ENCODE peak calls at places on chromosomes 2 and 18, in six cellular contexts. V is body of pancreas, U is Peyer's patch, N is IMR-90, M is spleen, S is A549. D is an unnamed sample.

GRCh38 chr2:75604479-75604878 is 42.1 kb upstream of the MRPL19 start:
- DNase-seq in V (no peak), U (no peak), N (peak), M (no peak), S (no peak), D (no peak)

GRCh38 chr2:173684896-173685485 is 280.2 kb downstream of the SP3 start:
- DNase-seq in V (no peak), U (no peak), N (no peak), M (no peak), S (no peak), D (no peak)

GRCh38 chr2:216034065-216034464 is 20.7 kb upstream of the MREG start:
- DNase-seq in V (peak), U (peak), N (peak), M (peak), S (peak), D (peak)

GRCh38 chr2:175630319-175631246 is 371.5 kb downstream of the LNPK start:
- DNase-seq in V (no peak), U (no peak), N (no peak), M (no peak), S (no peak), D (no peak)

GRCh38 chr2:233455006-233455405 is 100.7 kb downstream of the DGKD start:
- DNase-seq in V (peak), U (peak), N (no peak), M (peak), S (no peak), D (no peak)

GRCh38 chr2:132559921-132560320 is 110.1 kb downstream of the LYPD1 start:
- DNase-seq in V (no peak), U (no peak), N (no peak), M (no peak), S (no peak), D (no peak)

GRCh38 chr2:233349005-233349998 is 5.0 kb upstream of the DGKD start:
- DNase-seq in V (no peak), U (peak), N (peak), M (peak), S (no peak), D (peak)

GRCh38 chr2:218569038-218569431 is 396 bp downstream of the CNOT9 start:
- DNase-seq in V (peak), U (peak), N (peak), M (peak), S (peak), D (peak)

GRCh38 chr2:202122167-202122540 is 49.1 kb downstream of the KIAA2012 start:
- DNase-seq in V (no peak), U (no peak), N (no peak), M (no peak), S (no peak), D (no peak)

GRCh38 chr18:3093624-3094354 is 80.8 kb upstream of the LPIN2 start:
- DNase-seq in V (peak), U (no peak), N (no peak), M (no peak), S (no peak), D (no peak)

GRCh38 chr18:21309248-21309647 is 67.2 kb downstream of the GREB1L start:
- DNase-seq in V (no peak), U (no peak), N (no peak), M (no peak), S (no peak), D (no peak)

GRCh38 chr2:127570282-127571250 is 35.1 kb downstream of the MYO7B start:
- DNase-seq in V (peak), U (no peak), N (peak), M (peak), S (no peak), D (peak)

GRCh38 chr2:217412721-217413120 is 552.9 kb upstream of the TNP1 start:
- DNase-seq in V (no peak), U (no peak), N (no peak), M (no peak), S (no peak), D (no peak)

GRCh38 chr2:68663371-68664156 is 20.2 kb downstream of the PROKR1 start:
- DNase-seq in V (no peak), U (no peak), N (no peak), M (no peak), S (no peak), D (no peak)

GRCh38 chr2:207633686-207634085 is 8.5 kb upstream of the METTL21A start:
- DNase-seq in V (no peak), U (no peak), N (no peak), M (no peak), S (no peak), D (no peak)

GRCh38 chr2:163266772-163267171 is 428.2 kb upstream of the KCNH7 start:
- DNase-seq in V (no peak), U (no peak), N (peak), M (no peak), S (peak), D (no peak)

GRCh38 chr18:63979409-63979908 is 9.6 kb downstream of the SERPINB8 start:
- DNase-seq in V (peak), U (no peak), N (peak), M (no peak), S (peak), D (no peak)

GRCh38 chr2:239309398-239310245 is 91.2 kb downstream of the HDAC4 start:
- DNase-seq in V (no peak), U (no peak), N (no peak), M (peak), S (no peak), D (peak)

GRCh38 chr2:238567996-238568395 is 141.3 kb downstream of the ASB1 start:
- DNase-seq in V (no peak), U (no peak), N (no peak), M (peak), S (no peak), D (no peak)

GRCh38 chr2:46227022-46227421 is 70.2 kb upstream of the EPAS1 start:
- DNase-seq in V (no peak), U (no peak), N (no peak), M (no peak), S (no peak), D (no peak)

GRCh38 chr2:183172220-183172887 is 48.1 kb downstream of the NUP35 start:
- DNase-seq in V (no peak), U (no peak), N (no peak), M (no peak), S (peak), D (no peak)

GRCh38 chr2:181471783-181472182 is 14.6 kb downstream of the ITGA4 start:
- DNase-seq in V (no peak), U (no peak), N (no peak), M (no peak), S (no peak), D (no peak)

GRCh38 chr2:46818141-46818552 is 97.5 kb downstream of the MCFD2 start:
- DNase-seq in V (peak), U (no peak), N (no peak), M (peak), S (no peak), D (peak)

GRCh38 chr2:234502285-234502918 is 5.5 kb upstream of the ARL4C start:
- DNase-seq in V (no peak), U (no peak), N (peak), M (no peak), S (peak), D (no peak)

GRCh38 chr2:191857406-191857805 is 10.5 kb upstream of the CAVIN2 start:
- DNase-seq in V (no peak), U (no peak), N (peak), M (no peak), S (no peak), D (no peak)
- TF ChIP-seq POLR2A in V (no peak), U (no peak), N (no peak), M (no peak), S (no peak), D (no peak)

GRCh38 chr2:105783972-105784371 is 39.3 kb downstream of the NCK2 start:
- DNase-seq in V (no peak), U (no peak), N (no peak), M (no peak), S (no peak), D (peak)

GRCh38 chr2:105784577-105784976 is 39.9 kb downstream of the NCK2 start:
- DNase-seq in V (no peak), U (no peak), N (no peak), M (no peak), S (no peak), D (peak)

GRCh38 chr2:105782646-105783045 is 37.9 kb downstream of the NCK2 start:
- DNase-seq in V (no peak), U (no peak), N (no peak), M (no peak), S (no peak), D (no peak)

GRCh38 chr2:105782123-105782522 is 37.4 kb downstream of the NCK2 start:
- DNase-seq in V (no peak), U (no peak), N (no peak), M (no peak), S (no peak), D (no peak)

DNA sequence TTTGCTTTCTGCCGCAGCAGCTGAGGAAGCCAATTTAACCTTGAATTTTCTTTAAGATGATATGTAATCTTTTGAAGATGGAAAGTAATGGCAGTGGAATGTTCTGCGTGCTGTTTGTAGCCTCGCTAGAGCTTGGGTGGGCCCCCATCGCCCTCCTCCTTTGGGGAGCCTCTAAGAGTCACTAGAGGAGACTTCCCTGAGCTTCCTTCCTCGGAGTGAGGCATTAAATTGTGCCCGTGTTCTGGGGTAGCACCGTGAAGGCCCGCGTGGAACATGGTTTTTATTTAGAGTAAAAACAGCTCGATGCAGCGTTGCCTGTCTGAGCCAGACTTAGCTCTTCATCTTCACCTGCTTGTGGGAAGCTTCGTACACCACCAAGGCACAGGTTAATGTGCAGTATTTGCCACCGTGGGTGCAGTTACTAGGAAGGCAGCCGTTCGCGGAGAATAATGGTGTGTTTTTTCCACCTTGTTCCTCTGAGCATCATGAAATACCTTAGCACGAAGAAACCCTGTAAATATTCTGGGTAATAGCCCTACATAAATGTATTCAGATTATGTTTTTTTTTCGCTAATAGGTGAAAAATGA is 38.5 kb downstream of the NCK2 start:
- DNase-seq in V (no peak), U (no peak), N (no peak), M (no peak), S (no peak), D (no peak)
- H3K4me3 ChIP-seq in V (no peak), U (no peak), N (no peak), M (no peak), S (no peak), D (no peak)

GRCh38 chr2:230864605-230865323 is at the start of gene ITM2C:
- DNase-seq in V (peak), U (peak), N (peak), M (peak), S (peak), D (no peak)
- TF ChIP-seq POLR2A in V (peak), U (peak), N (no peak), M (no peak), S (peak), D (no peak)

DNA sequence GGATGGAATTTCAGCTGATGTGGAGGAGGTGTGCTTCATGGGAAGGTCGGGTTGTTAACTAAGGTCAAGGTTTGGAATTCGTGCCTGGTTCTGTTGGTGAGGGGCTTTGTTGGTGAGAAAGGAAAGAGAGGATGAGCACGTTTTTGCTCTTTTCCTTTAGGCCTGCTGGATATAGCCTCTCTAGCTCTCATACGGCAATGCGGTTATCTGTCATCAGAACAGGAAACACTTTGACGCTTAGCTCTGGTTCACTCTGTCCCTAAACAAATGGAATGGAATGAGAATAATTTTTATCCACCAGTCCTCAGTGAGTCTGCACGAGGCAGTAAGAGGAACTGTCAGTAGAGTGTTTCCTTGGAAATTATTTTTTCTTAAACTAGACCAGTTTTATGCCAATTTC is 169.7 kb upstream of the NOSTRIN start:
- DNase-seq in V (no peak), U (no peak), N (peak), M (no peak), S (no peak), D (no peak)
- H3K4me3 ChIP-seq in V (no peak), U (no peak), N (no peak), M (no peak), S (no peak), D (no peak)

DNA sequence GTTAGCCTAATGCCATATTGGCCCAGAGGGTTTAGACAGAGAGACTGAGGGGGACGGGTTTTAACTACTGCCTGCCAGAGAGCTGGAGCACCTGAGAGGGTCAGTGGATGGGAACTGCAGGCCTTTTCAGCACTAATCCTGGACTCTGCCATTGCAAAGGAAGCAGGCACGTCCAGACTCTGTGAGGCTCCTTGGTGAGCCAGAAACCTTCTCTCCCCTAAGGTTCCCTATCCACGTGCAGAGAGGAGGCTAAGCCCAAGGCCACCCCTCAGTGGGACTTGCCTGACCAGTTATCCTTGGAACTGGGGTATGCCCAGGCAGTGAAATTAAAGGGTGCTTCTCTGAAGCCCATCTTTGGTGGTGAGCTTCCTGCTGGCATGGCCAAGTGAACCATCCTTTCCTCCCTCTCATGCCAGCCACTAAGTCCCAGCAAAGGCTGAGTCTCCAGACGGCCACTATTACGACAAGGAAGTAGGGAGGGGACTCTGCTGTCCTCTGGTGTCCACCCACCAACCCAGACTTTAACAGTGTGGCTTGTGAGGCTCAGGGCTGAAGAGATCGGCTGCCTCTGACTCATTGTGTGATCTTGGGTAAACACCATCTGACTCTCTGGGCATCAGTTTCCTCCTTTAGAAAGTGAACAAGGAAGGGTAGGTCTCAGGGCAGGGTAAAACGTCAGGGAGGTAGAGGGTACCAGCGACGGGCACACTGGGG is 3.9 kb upstream of the MLPH start:
- DNase-seq in V (no peak), U (no peak), N (peak), M (peak), S (peak), D (peak)
- TF ChIP-seq POLR2A in V (peak), U (no peak), N (peak), M (no peak), S (peak), D (no peak)

GRCh38 chr18:74286106-74286856 is 5.5 kb downstream of the CYB5A start:
- DNase-seq in V (peak), U (no peak), N (peak), M (no peak), S (no peak), D (no peak)
- H3K4me3 ChIP-seq in V (no peak), U (no peak), N (no peak), M (no peak), S (no peak), D (no peak)

DNA sequence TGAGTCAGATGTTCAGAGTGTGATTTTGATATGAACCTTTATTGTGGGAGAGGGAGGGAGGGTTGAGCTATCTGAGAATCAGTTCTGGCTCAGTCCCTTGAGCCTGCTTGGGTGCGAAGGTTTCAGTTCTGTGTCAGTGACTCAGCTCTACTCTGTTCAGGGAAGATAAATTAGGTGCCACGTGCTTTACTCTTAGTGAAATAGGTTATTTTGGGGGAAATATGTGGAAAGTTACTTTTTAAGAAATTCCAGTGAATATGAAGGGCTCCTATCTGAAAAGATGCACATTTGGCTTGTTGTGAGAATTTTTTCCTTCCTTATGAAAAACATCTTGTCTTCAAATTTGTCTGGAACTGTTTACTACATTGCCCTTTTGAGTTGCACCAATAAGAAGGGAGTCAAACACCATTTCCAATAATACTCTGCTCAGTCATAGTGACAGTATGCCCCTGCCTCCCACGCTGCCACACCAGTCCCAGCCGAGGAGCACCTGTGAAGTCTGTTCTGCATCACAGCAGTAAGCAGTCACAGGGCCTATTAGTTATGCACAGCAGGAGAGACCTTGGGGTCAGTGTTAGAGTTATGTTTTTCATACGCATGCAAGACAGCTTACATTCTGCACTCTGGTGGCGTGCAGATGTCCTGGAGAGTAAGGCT is 32.8 kb upstream of the DNAH7 start:
- DNase-seq in V (no peak), U (no peak), N (peak), M (peak), S (no peak), D (no peak)
- TF ChIP-seq POLR2A in V (no peak), U (no peak), N (no peak), M (no peak), S (no peak), D (no peak)

DNA sequence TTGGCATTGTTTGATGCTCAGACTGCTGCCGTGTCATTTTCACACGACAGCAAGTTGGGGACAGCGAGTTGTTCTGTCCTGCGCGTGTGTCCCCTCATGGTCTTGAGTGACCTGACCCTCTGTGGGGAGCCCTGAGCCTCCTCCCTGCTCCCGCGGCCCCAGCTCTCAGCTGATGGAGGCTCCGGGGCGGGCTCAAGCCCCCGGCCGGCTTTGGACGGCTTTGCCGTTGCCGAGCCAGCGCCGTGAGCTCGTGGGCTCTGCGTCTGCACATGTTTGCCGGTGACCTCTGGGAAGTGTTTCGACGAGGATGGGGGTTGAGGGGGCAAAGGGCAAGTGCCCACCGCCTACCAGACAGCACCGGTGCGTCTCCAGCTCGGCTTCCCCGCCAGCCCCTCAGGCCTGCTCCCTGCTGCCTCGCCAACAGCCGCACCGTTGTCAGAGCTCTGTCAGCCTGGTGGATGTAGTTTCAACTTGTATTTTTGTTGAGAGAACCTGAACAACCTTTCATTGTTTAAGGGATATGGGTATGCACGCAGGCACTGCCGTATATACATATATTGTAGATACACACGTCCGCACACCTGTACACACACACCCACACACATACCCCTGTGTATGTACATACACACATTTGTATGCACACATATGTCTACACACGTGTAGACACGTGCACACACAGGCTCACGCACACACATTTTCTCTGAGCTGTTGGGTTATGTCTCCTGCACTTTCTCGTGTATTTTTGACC is 13.7 kb downstream of the PDCD1 start:
- DNase-seq in V (no peak), U (no peak), N (no peak), M (peak), S (no peak), D (peak)
- H3K4me3 ChIP-seq in V (no peak), U (peak), N (no peak), M (peak), S (no peak), D (no peak)

D was measured in lower leg skin.